ENCODE peak calls at places on chromosomes 2 and 18, in eight cellular contexts. R, F, A, C, M, I, P and W are unnamed samples.

GRCh38 chr2:20613342-20613916 is 37.5 kb downstream of the HS1BP3 start:
- DNase-seq in F (no peak), I (no peak), M (no peak), A (peak; percentile 15), R (no peak), C (no peak), P (peak; percentile 74), W (no peak)

GRCh38 chr2:112144966-112145365 is 6.8 kb downstream of the FBLN7 start:
- DNase-seq in R (no peak), P (no peak), F (no peak), M (no peak), I (no peak), C (no peak), A (no peak), W (no peak)

GRCh38 chr2:226334981-226335720 is 464.5 kb downstream of the IRS1 start:
- DNase-seq in M (peak; percentile 42), A (no peak), F (peak; percentile 12), P (no peak), I (no peak), C (no peak), R (no peak), W (peak; percentile 70)

GRCh38 chr2:222819722-222820333 is 41.0 kb upstream of the ACSL3 start:
- DNase-seq in I (no peak), F (peak; percentile 54), C (no peak), R (no peak), A (no peak), M (no peak), P (no peak), W (peak; percentile 61)

GRCh38 chr2:126750506-126750905 is 94.5 kb downstream of the GYPC start:
- DNase-seq in C (no peak), I (no peak), P (peak; percentile 16), A (no peak), M (no peak), F (no peak), R (no peak), W (no peak)

GRCh38 chr2:241617431-241618154 is 19.4 kb downstream of the THAP4 start:
- DNase-seq in A (no peak), P (peak; percentile 96), F (peak; percentile 39), I (peak; percentile 68), R (no peak), M (no peak), C (no peak), W (no peak)

GRCh38 chr2:65436825-65437221 is 4.4 kb upstream of the SPRED2 start:
- DNase-seq in M (no peak), P (no peak), F (no peak), A (no peak), R (no peak), I (no peak), C (no peak), W (no peak)

GRCh38 chr2:222944552-222944951 is 83.7 kb downstream of the ACSL3 start:
- DNase-seq in R (no peak), A (no peak), C (no peak), P (no peak), I (no peak), M (no peak), F (no peak), W (no peak)

GRCh38 chr2:218427741-218428140 is 8.8 kb downstream of the VIL1 start:
- DNase-seq in F (no peak), R (no peak), P (no peak), I (no peak), M (no peak), A (no peak), C (no peak), W (no peak)

GRCh38 chr2:127320586-127321275 is 26.8 kb upstream of the ERCC3 start:
- DNase-seq in C (no peak), A (no peak), M (no peak), R (no peak), P (no peak), F (no peak), I (peak; percentile 19), W (no peak)

GRCh38 chr2:226179010-226179409 is 620.6 kb downstream of the IRS1 start:
- DNase-seq in R (no peak), F (peak; percentile 83), P (no peak), A (no peak), I (no peak), M (peak; percentile 76), C (no peak), W (peak; percentile 70)

GRCh38 chr2:86673976-86674670 is 46.0 kb upstream of the RMND5A start:
- DNase-seq in M (no peak), F (no peak), I (no peak), C (no peak), P (no peak), R (no peak), A (no peak), W (no peak)

GRCh38 chr18:55337908-55338521 is 250.0 kb downstream of the TCF4 start:
- DNase-seq in P (no peak), I (no peak), M (no peak), C (no peak), R (no peak), A (peak; percentile 39), F (no peak), W (no peak)

GRCh38 chr2:143397886-143398614 is 268.8 kb downstream of the ARHGAP15 start:
- DNase-seq in I (no peak), M (peak; percentile 48), P (no peak), F (peak; percentile 81), A (no peak), C (no peak), R (no peak), W (peak; percentile 58)

GRCh38 chr2:70073493-70073892 is 13.8 kb upstream of the PCBP1 start:
- DNase-seq in M (no peak), F (no peak), R (no peak), A (no peak), C (no peak), I (no peak), P (no peak), W (no peak)

GRCh38 chr18:78603102-78603501 is 376.5 kb upstream of the SALL3 start:
- DNase-seq in M (no peak), A (no peak), I (no peak), R (no peak), C (no peak), F (no peak), P (no peak), W (no peak)

GRCh38 chr2:96175951-96176350 is 30.7 kb upstream of the DUSP2 start:
- DNase-seq in A (no peak), P (no peak), C (no peak), R (no peak), M (no peak), F (no peak), I (no peak), W (peak; percentile 30)

GRCh38 chr2:196336715-196337617 is 165.6 kb upstream of the STK17B start:
- DNase-seq in I (peak; percentile 26), F (peak; percentile 18), P (no peak), C (no peak), A (no peak), M (no peak), R (peak; percentile 41), W (peak; percentile 16)

GRCh38 chr2:114709936-114710850 is 267.8 kb downstream of the DPP10 start:
- DNase-seq in A (no peak), R (no peak), F (no peak), C (no peak), M (no peak), I (no peak), P (no peak), W (no peak)

GRCh38 chr2:226098861-226099466 is 699.5 kb downstream of the NYAP2 start:
- DNase-seq in C (no peak), F (no peak), R (no peak), I (no peak), P (no peak), M (no peak), A (no peak), W (no peak)

GRCh38 chr18:77478619-77479018 is 229.0 kb downstream of the GALR1 start:
- DNase-seq in C (no peak), I (peak; percentile 7), P (no peak), A (no peak), R (no peak), M (no peak), F (no peak), W (no peak)

GRCh38 chr2:205646680-205647079 is 35.6 kb upstream of the NRP2 start:
- DNase-seq in C (no peak), M (no peak), I (no peak), F (no peak), R (no peak), A (no peak), P (no peak), W (no peak)

GRCh38 chr18:63107171-63107850 is 212.3 kb downstream of the BCL2 start:
- DNase-seq in C (no peak), I (no peak), R (no peak), F (no peak), A (no peak), P (no peak), M (no peak), W (no peak)

GRCh38 chr2:234496442-234496834 is 443 bp downstream of the ARL4C start:
- DNase-seq in I (no peak), F (peak; percentile 23), C (no peak), R (peak; percentile 36), M (no peak), P (peak; percentile 47), A (no peak), W (peak; percentile 65)

GRCh38 chr2:212114489-212114888 is 424.1 kb downstream of the ERBB4 start:
- DNase-seq in I (no peak), A (no peak), P (no peak), C (no peak), F (no peak), R (no peak), M (no peak), W (no peak)

GRCh38 chr2:8633735-8634313 is 48.0 kb upstream of the ID2 start:
- DNase-seq in I (no peak), F (peak; percentile 6), R (peak; percentile 81), C (no peak), P (no peak), M (no peak), A (no peak), W (no peak)

GRCh38 chr2:9770308-9771100 is 72.8 kb upstream of the TAF1B start:
- DNase-seq in R (peak; percentile 77), C (peak; percentile 55), P (no peak), I (peak; percentile 51), M (peak; percentile 52), F (peak; percentile 88), A (peak; percentile 62), W (peak; percentile 73)

GRCh38 chr2:112674229-112674628 is 28.5 kb downstream of the SLC20A1 start:
- DNase-seq in F (no peak), C (no peak), I (no peak), A (peak; percentile 37), R (no peak), P (no peak), M (no peak), W (no peak)

GRCh38 chr2:240959214-240959940 is 39.0 kb upstream of the SNED1 start:
- DNase-seq in M (no peak), I (no peak), R (no peak), F (no peak), A (peak; percentile 11), P (no peak), C (no peak), W (no peak)

GRCh38 chr2:37629529-37629928 is 41.9 kb downstream of the CDC42EP3 start:
- DNase-seq in P (no peak), F (peak; percentile 90), A (no peak), M (peak; percentile 83), R (no peak), I (no peak), C (no peak), W (peak; percentile 93)

GRCh38 chr2:155310589-155310988 is 612.1 kb downstream of the KCNJ3 start:
- DNase-seq in R (no peak), A (no peak), P (peak; percentile 3), M (peak; percentile 14), I (peak; percentile 28), F (peak; percentile 47), C (no peak), W (peak; percentile 9)

GRCh38 chr2:100197643-100198153 is 55.3 kb upstream of the AFF3 start:
- DNase-seq in R (no peak), M (peak; percentile 0), I (no peak), A (peak; percentile 22), P (no peak), F (no peak), C (peak; percentile 31), W (no peak)

GRCh38 chr2:26913599-26914285 is 56.7 kb upstream of the MAPRE3 start:
- DNase-seq in F (no peak), P (no peak), A (no peak), M (no peak), C (no peak), R (no peak), I (no peak), W (no peak)

GRCh38 chr18:55018602-55019001 is 59.3 kb upstream of the CCDC68 start:
- DNase-seq in P (no peak), F (peak; percentile 56), I (no peak), A (no peak), R (no peak), M (peak; percentile 52), C (no peak), W (no peak)